ENCODE peak calls at places on chromosomes 2 and 18, in four cellular contexts. One of them, this sample, is unnamed.

GRCh38 chr2:25340340-25340886 is 1.3 kb downstream of the DNMT3A start:
- DNase-seq in H1: no peak
- DNase-seq in GM12878: no peak
- DNase-seq in HepG2: no peak
- DNase-seq in this sample: peak

GRCh38 chr2:195318440-195319111 is 338.4 kb upstream of the SLC39A10 start:
- DNase-seq in H1: no peak
- DNase-seq in GM12878: no peak
- DNase-seq in HepG2: peak
- DNase-seq in this sample: peak

GRCh38 chr2:187294043-187294442 is 154.0 kb downstream of the CALCRL start:
- DNase-seq in H1: no peak
- DNase-seq in GM12878: no peak
- DNase-seq in HepG2: no peak
- DNase-seq in this sample: no peak

GRCh38 chr2:236498369-236498768 is 71.3 kb upstream of the ACKR3 start:
- DNase-seq in H1: no peak
- DNase-seq in GM12878: no peak
- DNase-seq in HepG2: no peak
- DNase-seq in this sample: no peak

GRCh38 chr2:130365963-130366362 is 10.1 kb downstream of the PTPN18 start:
- DNase-seq in H1: no peak
- DNase-seq in GM12878: no peak
- DNase-seq in HepG2: no peak
- DNase-seq in this sample: no peak

GRCh38 chr2:9085353-9085752 is 81.9 kb upstream of the MBOAT2 start:
- DNase-seq in H1: no peak
- DNase-seq in GM12878: no peak
- DNase-seq in HepG2: no peak
- DNase-seq in this sample: no peak

GRCh38 chr18:5891361-5892215 is 3.7 kb downstream of the TMEM200C start:
- DNase-seq in H1: no peak
- DNase-seq in GM12878: no peak
- DNase-seq in HepG2: no peak
- DNase-seq in this sample: no peak

GRCh38 chr2:237627463-237628321 is at the start of gene LRRFIP1:
- DNase-seq in H1: no peak
- DNase-seq in GM12878: no peak
- DNase-seq in HepG2: no peak
- DNase-seq in this sample: no peak

GRCh38 chr2:19235308-19235707 is 123.1 kb downstream of the OSR1 start:
- DNase-seq in H1: no peak
- DNase-seq in GM12878: no peak
- DNase-seq in HepG2: no peak
- DNase-seq in this sample: no peak

GRCh38 chr18:12589419-12589818 is 68.5 kb downstream of the SPIRE1 start:
- DNase-seq in H1: no peak
- DNase-seq in GM12878: no peak
- DNase-seq in HepG2: no peak
- DNase-seq in this sample: no peak

GRCh38 chr2:1793868-1794445 is 49.6 kb upstream of the PXDN start:
- DNase-seq in H1: no peak
- DNase-seq in GM12878: no peak
- DNase-seq in HepG2: no peak
- DNase-seq in this sample: no peak

GRCh38 chr2:136116111-136116812 is 1.7 kb downstream of the CXCR4 start:
- DNase-seq in H1: no peak
- DNase-seq in GM12878: no peak
- DNase-seq in HepG2: no peak
- DNase-seq in this sample: no peak

GRCh38 chr2:134167015-134167414 is 86.9 kb upstream of the MGAT5 start:
- DNase-seq in H1: no peak
- DNase-seq in GM12878: no peak
- DNase-seq in HepG2: no peak
- DNase-seq in this sample: no peak

GRCh38 chr2:28539095-28539494 is 43.2 kb downstream of the PLB1 start:
- DNase-seq in H1: no peak
- DNase-seq in GM12878: no peak
- DNase-seq in HepG2: no peak
- DNase-seq in this sample: no peak

GRCh38 chr2:181948227-181948626 is 37.4 kb upstream of the PPP1R1C start:
- DNase-seq in H1: no peak
- DNase-seq in GM12878: no peak
- DNase-seq in HepG2: no peak
- DNase-seq in this sample: no peak
- TF ChIP-seq CBX5 in H1: no peak
- TF ChIP-seq CBX5 in GM12878: no peak
- TF ChIP-seq CBX5 in HepG2: no peak
- TF ChIP-seq CBX5 in this sample: no peak

GRCh38 chr2:73111300-73112025 is 1.3 kb downstream of the RAB11FIP5 start:
- DNase-seq in H1: no peak
- DNase-seq in GM12878: no peak
- DNase-seq in HepG2: peak
- DNase-seq in this sample: peak
- TF ChIP-seq CBX5 in H1: no peak
- TF ChIP-seq CBX5 in GM12878: no peak
- TF ChIP-seq CBX5 in HepG2: no peak
- TF ChIP-seq CBX5 in this sample: no peak

GRCh38 chr2:77512521-77512920 is 9.7 kb downstream of the LRRTM4 start:
- DNase-seq in H1: no peak
- DNase-seq in GM12878: no peak
- DNase-seq in HepG2: no peak
- DNase-seq in this sample: no peak
- TF ChIP-seq CBX5 in H1: no peak
- TF ChIP-seq CBX5 in GM12878: no peak
- TF ChIP-seq CBX5 in HepG2: no peak
- TF ChIP-seq CBX5 in this sample: no peak

DNA sequence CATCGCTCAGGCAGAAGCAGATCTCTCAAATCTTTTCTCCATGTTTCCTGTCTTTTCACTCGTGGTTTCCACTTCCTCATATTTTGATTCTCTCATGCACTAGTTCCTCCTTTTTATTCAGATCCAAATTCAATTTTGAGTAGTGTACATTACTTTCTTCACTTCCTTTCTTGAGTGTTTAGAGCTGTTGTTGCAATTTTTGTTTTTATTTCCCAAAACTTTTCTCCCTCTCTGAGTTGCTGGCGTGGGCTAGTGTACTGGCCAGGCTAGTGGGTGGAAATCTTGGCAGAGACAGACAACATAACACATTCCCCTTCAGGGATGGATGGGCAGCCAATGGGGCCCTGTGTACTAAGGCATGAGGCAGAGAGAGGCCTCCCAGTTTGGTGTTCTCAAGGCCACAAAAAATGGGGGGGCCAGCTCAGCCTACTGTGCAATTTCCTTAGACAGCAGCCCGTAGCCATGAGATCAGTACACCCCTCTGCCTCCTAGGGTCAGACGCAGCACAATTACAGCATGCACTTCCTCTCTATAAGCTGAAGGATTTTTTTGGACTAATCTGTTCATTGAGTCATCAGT is 145.1 kb upstream of the PID1 start:
- DNase-seq in H1: no peak
- DNase-seq in GM12878: no peak
- DNase-seq in HepG2: no peak
- DNase-seq in this sample: no peak
- TF ChIP-seq CBX5 in H1: no peak
- TF ChIP-seq CBX5 in GM12878: no peak
- TF ChIP-seq CBX5 in HepG2: no peak
- TF ChIP-seq CBX5 in this sample: no peak

DNA sequence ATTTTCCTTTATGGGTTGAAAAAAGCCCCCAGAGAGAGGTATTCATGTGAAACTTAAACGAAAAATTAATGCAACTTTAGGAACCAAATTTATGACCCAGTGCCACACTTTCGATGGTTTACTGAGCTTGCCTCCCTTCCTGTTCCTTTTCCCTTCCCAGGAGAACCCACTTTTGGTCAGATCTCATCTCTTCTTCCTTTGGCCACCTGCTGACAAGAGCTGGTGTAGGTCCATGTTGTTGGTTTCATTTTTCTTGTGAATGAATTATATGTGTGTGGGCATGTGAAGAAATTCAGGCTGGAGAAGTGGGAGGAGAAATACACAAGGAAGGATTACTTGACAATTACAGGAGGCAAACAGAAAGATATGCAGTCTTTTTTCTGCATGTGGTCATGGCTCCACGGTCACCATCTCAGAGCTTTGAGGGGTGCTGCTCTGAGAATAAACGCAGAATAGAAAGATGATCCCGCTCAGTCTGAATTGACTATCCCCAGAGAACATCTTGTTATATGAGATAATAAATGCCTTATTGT is 111.3 kb upstream of the TCF4 start:
- DNase-seq in H1: no peak
- DNase-seq in GM12878: no peak
- DNase-seq in HepG2: no peak
- DNase-seq in this sample: no peak
- TF ChIP-seq CBX5 in H1: no peak
- TF ChIP-seq CBX5 in GM12878: no peak
- TF ChIP-seq CBX5 in HepG2: no peak
- TF ChIP-seq CBX5 in this sample: no peak

GRCh38 chr2:214740867-214741266 is 68.6 kb downstream of the BARD1 start:
- DNase-seq in H1: no peak
- DNase-seq in GM12878: no peak
- DNase-seq in HepG2: no peak
- DNase-seq in this sample: no peak
- TF ChIP-seq CBX5 in H1: no peak
- TF ChIP-seq CBX5 in GM12878: no peak
- TF ChIP-seq CBX5 in HepG2: no peak
- TF ChIP-seq CBX5 in this sample: no peak

GRCh38 chr2:231996797-231997555 is 35.5 kb downstream of the DIS3L2 start:
- DNase-seq in H1: no peak
- DNase-seq in GM12878: no peak
- DNase-seq in HepG2: no peak
- DNase-seq in this sample: no peak

GRCh38 chr2:231987088-231987788 is 25.7 kb downstream of the DIS3L2 start:
- DNase-seq in H1: no peak
- DNase-seq in GM12878: no peak
- DNase-seq in HepG2: peak
- DNase-seq in this sample: peak

GRCh38 chr2:231988179-231988866 is 26.8 kb downstream of the DIS3L2 start:
- DNase-seq in H1: no peak
- DNase-seq in GM12878: no peak
- DNase-seq in HepG2: no peak
- DNase-seq in this sample: no peak

GRCh38 chr2:231992888-231993287 is 31.4 kb downstream of the DIS3L2 start:
- DNase-seq in H1: no peak
- DNase-seq in GM12878: no peak
- DNase-seq in HepG2: no peak
- DNase-seq in this sample: no peak

DNA sequence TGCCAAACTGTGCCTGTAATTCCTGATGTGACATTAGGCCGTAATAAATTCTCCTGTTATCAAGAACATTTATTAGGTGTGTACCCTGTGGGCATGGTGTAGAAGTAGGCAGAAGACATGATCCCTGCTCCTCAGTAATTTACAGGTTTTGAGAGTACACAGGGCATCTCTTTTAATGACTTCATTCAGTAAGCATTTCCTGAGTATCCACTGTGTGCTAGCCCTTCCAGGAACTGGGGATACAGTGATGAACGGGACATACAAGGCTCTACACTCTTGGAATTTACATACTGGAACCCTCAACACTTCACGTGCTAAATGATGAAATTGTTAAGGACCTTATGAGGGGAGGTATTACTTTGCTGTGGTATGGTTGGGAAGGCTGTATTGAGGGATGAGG is 30.2 kb downstream of the DIS3L2 start:
- DNase-seq in H1: no peak
- DNase-seq in GM12878: no peak
- DNase-seq in HepG2: no peak
- DNase-seq in this sample: no peak
- TF ChIP-seq CBX5 in H1: no peak
- TF ChIP-seq CBX5 in GM12878: no peak
- TF ChIP-seq CBX5 in HepG2: no peak
- TF ChIP-seq CBX5 in this sample: no peak

GRCh38 chr2:58720770-58721697 is 479.9 kb upstream of the FANCL start:
- DNase-seq in H1: no peak
- DNase-seq in GM12878: no peak
- DNase-seq in HepG2: no peak
- DNase-seq in this sample: no peak
- TF ChIP-seq CBX5 in H1: no peak
- TF ChIP-seq CBX5 in GM12878: no peak
- TF ChIP-seq CBX5 in HepG2: no peak
- TF ChIP-seq CBX5 in this sample: no peak

DNA sequence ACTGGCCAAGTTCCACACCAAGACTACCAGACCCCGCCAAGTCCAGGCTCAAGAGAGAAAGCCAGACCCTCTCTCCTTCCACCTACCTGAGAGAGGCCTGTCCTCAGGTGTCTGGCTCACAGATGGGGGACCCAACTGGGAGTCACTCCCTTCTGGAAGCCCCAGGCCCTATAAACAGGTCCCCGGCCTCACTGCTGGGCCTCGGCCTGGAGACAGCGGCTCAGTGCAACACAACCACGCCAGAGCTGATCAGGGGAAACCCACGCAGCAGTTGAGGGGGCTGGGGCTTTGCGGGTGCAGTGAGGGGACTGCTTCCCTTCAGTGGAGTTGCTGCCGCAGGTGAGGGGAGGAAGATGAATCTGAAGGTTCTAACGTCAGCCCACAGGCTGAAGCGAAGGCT is 22.8 kb upstream of the C1QL2 start:
- DNase-seq in H1: no peak
- DNase-seq in GM12878: no peak
- DNase-seq in HepG2: no peak
- DNase-seq in this sample: no peak
- TF ChIP-seq CBX5 in H1: no peak
- TF ChIP-seq CBX5 in GM12878: no peak
- TF ChIP-seq CBX5 in HepG2: no peak
- TF ChIP-seq CBX5 in this sample: no peak